ENCODE peak calls at places on chromosomes 16 and 17, in seven cellular contexts. I, N, T, G, L, P and A are unnamed samples.

GRCh38 chr17:74748529-74749261 is at the start of gene NHERF1:
- DNase-seq in G (peak), N (peak), P (peak), L (peak), I (peak), T (peak), A (peak)

GRCh38 chr16:71746442-71747046 is 22.0 kb upstream of the PHLPP2 start:
- DNase-seq in T (peak), P (no peak), N (no peak), I (no peak), L (no peak), G (peak), A (peak)

GRCh38 chr16:27824006-27824405 is 239.5 kb downstream of the GSG1L start:
- DNase-seq in I (no peak), T (no peak), N (no peak), P (no peak), G (no peak), L (no peak), A (no peak)

GRCh38 chr16:50520451-50521245 is 27.5 kb upstream of the NKD1 start:
- DNase-seq in I (no peak), N (no peak), L (no peak), P (no peak), T (no peak), G (no peak), A (no peak)

GRCh38 chr17:19508327-19508867 is 25.3 kb upstream of the SLC47A1 start:
- DNase-seq in G (no peak), N (no peak), L (no peak), T (peak), P (no peak), I (no peak), A (no peak)

GRCh38 chr17:77919276-77919675 is 39.2 kb upstream of the TNRC6C start:
- DNase-seq in T (no peak), P (no peak), G (no peak), N (no peak), I (no peak), L (no peak), A (no peak)

GRCh38 chr16:65154321-65154720 is 32.5 kb upstream of the CDH11 start:
- DNase-seq in P (no peak), I (no peak), G (no peak), N (no peak), L (no peak), T (peak), A (no peak)

GRCh38 chr17:32298721-32299578 is 33.3 kb downstream of the RHBDL3 start:
- DNase-seq in T (no peak), G (no peak), I (no peak), P (no peak), L (no peak), N (no peak), A (no peak)

GRCh38 chr17:49460401-49460800 is 34.7 kb upstream of the NGFR start:
- DNase-seq in N (no peak), I (no peak), T (no peak), P (no peak), G (no peak), L (no peak), A (no peak)

GRCh38 chr16:85894266-85894665 is 4.7 kb upstream of the IRF8 start:
- DNase-seq in G (no peak), N (no peak), L (no peak), I (no peak), P (no peak), T (no peak), A (no peak)

GRCh38 chr17:55296699-55297098 is 31.9 kb downstream of the HLF start:
- DNase-seq in L (no peak), G (no peak), P (no peak), T (no peak), I (no peak), N (no peak), A (no peak)

GRCh38 chr16:29804455-29805231 is 1.7 kb upstream of the MAZ start:
- DNase-seq in T (peak), P (no peak), I (no peak), N (no peak), G (peak), L (no peak), A (no peak)

GRCh38 chr16:54657058-54657708 is 273.5 kb upstream of the IRX5 start:
- DNase-seq in I (no peak), G (peak), L (no peak), P (no peak), N (no peak), T (peak), A (peak)

GRCh38 chr17:50184611-50185398 is 16.6 kb downstream of the COL1A1 start:
- DNase-seq in L (no peak), I (no peak), P (no peak), T (no peak), N (peak), G (peak), A (no peak)

GRCh38 chr16:12753203-12754023 is 50.3 kb downstream of the CPPED1 start:
- DNase-seq in T (no peak), N (no peak), I (no peak), G (no peak), P (no peak), L (no peak), A (no peak)

GRCh38 chr17:36117505-36118382 is 14.1 kb downstream of the CCL4 start:
- DNase-seq in L (no peak), P (no peak), N (no peak), I (no peak), G (no peak), T (no peak), A (no peak)

GRCh38 chr16:66344533-66345145 is 21.9 kb upstream of the CDH5 start:
- DNase-seq in N (no peak), T (peak), G (peak), L (no peak), I (no peak), P (no peak), A (peak)

GRCh38 chr17:75240394-75241142 is 20.8 kb downstream of the GGA3 start:
- DNase-seq in G (peak), P (no peak), I (no peak), T (peak), N (no peak), L (no peak), A (peak)